ENCODE peak calls at places on chromosomes 3 and 15, in four cellular contexts. O is K562, A is SK-N-SH, Y is GM12878. I is an unnamed sample.
A peak's percentile ranks its signal among the peaks of the same experiment; 100 is the strongest.

GRCh38 chr3:185555101-185555501 is 2.7 kb upstream of the LIPH start:
- DNase-seq in O (no peak), A (no peak), Y (no peak), I (no peak)

GRCh38 chr3:65483475-65483874 is 555.2 kb downstream of the MAGI1 start:
- DNase-seq in Y (no peak), O (no peak), A (no peak), I (peak; percentile 25)

GRCh38 chr3:192879346-192880031 is 38.2 kb downstream of the MB21D2 start:
- DNase-seq in A (peak; percentile 24), O (no peak), Y (no peak), I (peak; percentile 53)

GRCh38 chr3:45440562-45440961 is 52.2 kb downstream of the LARS2 start:
- DNase-seq in Y (no peak), A (no peak), O (no peak), I (no peak)

GRCh38 chr15:52419494-52419893 is 109.2 kb downstream of the MYO5A start:
- DNase-seq in O (no peak), Y (no peak), A (no peak), I (no peak)

GRCh38 chr3:85259748-85260147 is 301.0 kb downstream of the CADM2 start:
- DNase-seq in A (no peak), Y (no peak), O (no peak), I (no peak)

GRCh38 chr15:94532226-94532625 is 300.9 kb downstream of the MCTP2 start:
- DNase-seq in A (no peak), Y (no peak), O (no peak), I (no peak)

GRCh38 chr15:76336254-76337046 is at the start of gene ISL2:
- DNase-seq in A (peak; percentile 99), O (peak; percentile 97), Y (peak; percentile 61), I (peak; percentile 97)

GRCh38 chr15:99450896-99451358 is 114.9 kb upstream of the MEF2A start:
- DNase-seq in A (no peak), O (no peak), Y (no peak), I (no peak)

GRCh38 chr3:17431477-17432045 is 310.9 kb downstream of the TBC1D5 start:
- DNase-seq in A (no peak), Y (no peak), O (no peak), I (no peak)

GRCh38 chr15:67997996-67998395 is 56.1 kb upstream of the PIAS1 start:
- DNase-seq in Y (no peak), O (no peak), A (no peak), I (no peak)

GRCh38 chr3:23496165-23496564 is 293.0 kb downstream of the UBE2E2 start:
- DNase-seq in O (no peak), A (no peak), Y (peak; percentile 19), I (no peak)

GRCh38 chr15:81939604-81940440 is 106.0 kb downstream of the MEX3B start:
- DNase-seq in A (peak; percentile 42), Y (no peak), O (peak; percentile 51), I (peak; percentile 46)

GRCh38 chr15:62066663-62067447 is at the start of gene C2CD4A:
- DNase-seq in O (no peak), Y (no peak), A (no peak), I (peak; percentile 88)

GRCh38 chr15:62068071-62068786 is 1.5 kb downstream of the C2CD4A start:
- DNase-seq in Y (no peak), A (peak; percentile 78), O (peak; percentile 15), I (peak; percentile 67)

GRCh38 chr15:62068787-62069170 is 2.0 kb downstream of the C2CD4A start:
- DNase-seq in Y (no peak), A (peak; percentile 29), O (no peak), I (no peak)

GRCh38 chr15:62069551-62069950 is 2.8 kb downstream of the C2CD4A start:
- DNase-seq in O (no peak), Y (no peak), A (no peak), I (no peak)

GRCh38 chr15:62067448-62068044 is 769 bp downstream of the C2CD4A start:
- DNase-seq in Y (no peak), O (no peak), A (peak; percentile 49), I (peak; percentile 51)
- TF ChIP-seq USF1 in Y (no peak), O (no peak), A (no peak), I (no peak)

DNA sequence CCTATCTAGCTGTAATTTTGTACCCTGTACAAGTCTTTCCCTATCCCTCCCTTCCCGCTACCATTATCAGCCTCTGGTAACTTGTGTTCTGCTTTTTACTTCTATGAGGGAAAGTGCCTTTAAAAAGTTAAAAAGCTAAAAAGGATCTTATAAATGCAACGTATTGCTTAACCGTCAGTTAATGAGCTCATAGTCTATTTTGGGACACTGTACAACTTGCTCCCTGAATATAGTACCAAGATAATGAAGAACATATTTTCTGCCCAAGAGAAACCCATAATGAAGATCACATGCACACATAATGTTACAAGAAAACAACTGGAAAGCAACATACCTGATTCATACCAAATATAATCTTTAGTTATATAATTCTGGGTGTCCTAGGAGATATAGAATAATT is 22.6 kb downstream of the ZIC1 start:
- DNase-seq in Y (no peak), A (no peak), O (no peak), I (no peak)
- TF ChIP-seq MAX in Y (no peak), A (no peak), O (no peak), I (no peak)

DNA sequence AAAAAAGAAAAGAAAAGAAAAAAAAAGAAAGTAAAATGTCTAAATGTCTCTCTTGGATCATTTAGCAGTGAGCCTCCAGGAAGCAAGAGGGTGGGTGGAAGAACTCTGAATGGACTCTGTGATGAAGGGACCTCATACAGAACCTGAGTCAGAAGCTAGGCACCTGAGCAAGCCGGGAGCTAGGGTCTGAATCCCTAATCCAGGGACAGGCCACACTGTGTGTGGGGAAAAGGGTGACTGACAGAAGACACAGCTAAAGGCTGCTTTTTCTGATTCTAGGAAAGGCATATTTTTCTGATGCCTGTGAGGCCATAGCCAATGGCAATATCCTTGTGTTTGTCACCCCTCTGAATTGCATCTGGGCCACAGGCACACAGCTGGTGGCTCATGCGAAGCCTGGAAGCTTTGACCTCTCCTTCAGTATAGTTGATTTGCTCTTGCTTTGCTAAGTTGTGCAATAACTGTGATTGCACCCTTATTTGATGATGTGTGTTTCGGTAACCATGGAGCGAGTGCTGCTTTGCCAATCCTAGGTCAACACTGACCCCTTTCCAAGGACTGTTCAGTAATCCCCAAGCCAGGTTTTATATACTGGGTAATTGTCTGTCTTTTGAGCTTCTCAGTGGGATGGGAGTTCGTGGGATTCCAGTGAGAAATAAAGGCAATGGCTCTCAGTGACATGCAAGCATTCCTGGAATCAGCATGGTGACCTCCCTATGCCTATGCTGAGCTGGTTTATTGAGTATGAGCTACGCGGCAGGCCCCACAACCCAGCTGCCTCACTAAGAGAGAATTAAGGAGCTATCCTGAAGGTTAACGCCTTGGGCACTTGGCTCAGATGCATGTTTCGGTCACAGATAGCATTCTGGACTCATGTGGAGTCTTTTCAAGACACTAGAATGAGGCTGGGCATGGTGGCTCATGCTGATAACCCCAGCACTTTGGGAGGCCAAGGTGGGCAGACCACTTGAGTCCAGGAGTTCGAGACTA is 49.0 kb upstream of the OSBPL11 start:
- DNase-seq in Y (no peak), O (no peak), A (no peak), I (no peak)
- TF ChIP-seq USF1 in Y (no peak), O (no peak), A (no peak), I (no peak)

GRCh38 chr3:61562810-61563613 is 1.6 kb downstream of the PTPRG start:
- DNase-seq in Y (no peak), O (no peak), A (peak; percentile 60), I (peak; percentile 24)
- TF ChIP-seq MAX in Y (no peak), O (no peak), A (no peak), I (no peak)

DNA sequence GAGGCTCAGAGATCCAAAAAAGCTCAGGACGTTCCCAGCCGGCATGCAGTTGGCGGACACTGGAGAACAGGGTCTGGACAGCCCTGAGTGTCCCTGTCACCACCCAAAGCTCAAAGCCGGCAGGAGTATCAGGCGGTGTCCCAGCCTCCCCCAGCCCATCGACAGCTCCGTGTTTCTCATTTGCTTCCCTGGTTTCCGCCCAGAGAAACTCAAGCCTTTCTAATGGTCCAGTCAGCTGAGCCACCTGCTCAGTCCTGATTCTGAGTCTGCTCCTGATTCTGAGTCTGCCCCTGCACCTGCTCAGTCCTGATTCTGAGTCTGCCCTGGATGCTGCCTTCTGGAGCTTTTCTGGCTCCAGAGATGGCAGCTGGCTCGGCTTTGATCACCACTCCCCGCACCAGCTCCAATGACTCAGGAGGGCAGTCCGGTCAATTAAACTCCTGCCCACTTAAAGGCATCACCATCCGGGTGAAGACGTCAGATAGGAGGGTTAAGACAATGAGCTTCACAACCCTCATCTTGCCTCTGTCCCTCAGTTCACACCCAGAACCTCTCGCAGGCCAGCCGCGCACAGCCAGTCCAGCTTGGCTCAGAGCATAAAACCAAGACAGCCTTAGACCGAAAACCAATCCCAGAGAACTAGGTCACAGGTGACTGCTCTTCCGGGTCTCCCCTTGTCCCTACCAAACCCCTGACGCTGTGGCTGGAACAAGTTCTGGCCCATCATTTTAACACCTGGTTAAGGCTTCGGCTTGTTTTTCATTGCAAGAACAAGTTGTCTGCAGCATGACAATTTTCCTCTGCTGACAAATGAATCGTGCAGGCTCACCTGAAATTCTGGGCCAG is 6.8 kb downstream of the PCSK6 start:
- DNase-seq in Y (no peak), A (no peak), O (no peak), I (no peak)
- TF ChIP-seq USF1 in Y (no peak), A (no peak), O (no peak), I (no peak)

GRCh38 chr15:63815796-63816533 is 17.8 kb downstream of the HERC1 start:
- DNase-seq in Y (no peak), A (no peak), O (no peak), I (no peak)
- TF ChIP-seq MAX in Y (no peak), A (no peak), O (no peak), I (no peak)

GRCh38 chr3:117722856-117723255 is 1013.3 kb downstream of the TUSC7 start:
- DNase-seq in O (no peak), Y (no peak), A (no peak), I (no peak)

GRCh38 chr3:117725314-117725713 is 1015.7 kb downstream of the TUSC7 start:
- DNase-seq in O (no peak), Y (no peak), A (no peak), I (no peak)

GRCh38 chr3:117721866-117722265 is 1012.3 kb downstream of the TUSC7 start:
- DNase-seq in A (no peak), Y (no peak), O (no peak), I (no peak)

GRCh38 chr3:117719316-117719926 is 1009.8 kb downstream of the TUSC7 start:
- DNase-seq in A (peak; percentile 36), Y (no peak), O (peak; percentile 10), I (no peak)
- TF ChIP-seq USF1 in A (no peak), Y (no peak), O (no peak), I (no peak)

GRCh38 chr3:40047406-40047805 is 238.0 kb downstream of the MYRIP start:
- DNase-seq in O (no peak), Y (no peak), A (no peak), I (no peak)
- TF ChIP-seq MAX in O (no peak), Y (no peak), A (no peak), I (no peak)

GRCh38 chr15:42681119-42681518 is 55.8 kb downstream of the CDAN1 start:
- DNase-seq in O (no peak), Y (no peak), A (no peak), I (no peak)
- TF ChIP-seq USF1 in O (no peak), Y (no peak), A (no peak), I (no peak)

I was measured in WTC11.